ENCODE peak calls at places on chromosomes 4 and X, in four cellular contexts. I, M, F and X are unnamed samples.

GRCh38 chr4:16000708-16001483 is 37.9 kb upstream of the FGFBP2 start:
- DNase-seq in I (no peak), F (no peak), M (no peak), X (no peak)

GRCh38 chr4:25696409-25696808 is 40.8 kb downstream of the SLC34A2 start:
- DNase-seq in I (no peak), M (no peak), F (no peak), X (peak; percentile 74)

GRCh38 chr4:80173387-80173786 is 23.9 kb upstream of the PRDM8 start:
- DNase-seq in I (peak; percentile 84), M (no peak), F (no peak), X (no peak)

GRCh38 chr4:33883111-33883510 is 2361.2 kb downstream of the ARAP2 start:
- DNase-seq in M (no peak), I (no peak), F (no peak), X (no peak)

GRCh38 chr4:142900622-142901021 is 54.5 kb upstream of the INPP4B start:
- DNase-seq in I (no peak), M (no peak), F (no peak), X (no peak)

GRCh38 chrX:154458954-154459829 is 1.1 kb downstream of the PLXNA3 start:
- DNase-seq in F (no peak), M (peak; percentile 16), I (no peak), X (peak; percentile 49)

GRCh38 chr4:4860803-4861591 is 1.5 kb downstream of the MSX1 start:
- DNase-seq in F (no peak), I (no peak), M (peak; percentile 67), X (no peak)

GRCh38 chr4:95506264-95506663 is 42.5 kb downstream of the UNC5C start:
- DNase-seq in I (peak; percentile 94), F (no peak), M (no peak), X (no peak)

GRCh38 chrX:43269201-43269600 is 386.9 kb upstream of the MAOA start:
- DNase-seq in M (no peak), I (no peak), F (no peak), X (no peak)

GRCh38 chr4:139719381-139720101 is 53.9 kb downstream of the MGST2 start:
- DNase-seq in F (no peak), I (no peak), M (no peak), X (no peak)

GRCh38 chr4:140807491-140808257 is 51.5 kb upstream of the TBC1D9 start:
- DNase-seq in F (peak; percentile 71), I (peak; percentile 44), M (no peak), X (no peak)

GRCh38 chrX:121160987-121161386 is 113.6 kb downstream of the GLUD2 start:
- DNase-seq in I (peak; percentile 20), M (no peak), F (peak; percentile 31), X (no peak)

GRCh38 chrX:68995780-68996551 is 167.1 kb downstream of the EFNB1 start:
- DNase-seq in M (peak; percentile 73), F (no peak), I (peak; percentile 86), X (no peak)

GRCh38 chrX:9110808-9111207 is 76.9 kb upstream of the FAM9B start:
- DNase-seq in I (no peak), F (no peak), M (no peak), X (no peak)

GRCh38 chr4:23337292-23337691 is 552.6 kb downstream of the PPARGC1A start:
- DNase-seq in F (no peak), M (no peak), I (no peak), X (no peak)

GRCh38 chr4:76993787-76994641 is 44.5 kb downstream of the SEPTIN11 start:
- DNase-seq in I (no peak), F (peak; percentile 73), M (no peak), X (no peak)

GRCh38 chr4:15894393-15894792 is 44.1 kb downstream of the FGFBP1 start:
- DNase-seq in M (no peak), F (no peak), I (no peak), X (no peak)

GRCh38 chrX:141989802-141990201 is 86.1 kb downstream of the MAGEC1 start:
- DNase-seq in I (peak; percentile 44), M (no peak), F (no peak), X (no peak)

GRCh38 chr4:105196523-105197145 is 50.0 kb downstream of the TET2 start:
- DNase-seq in F (peak; percentile 35), I (no peak), M (no peak), X (no peak)

GRCh38 chr4:37599092-37599800 is 86.9 kb downstream of the RELL1 start:
- DNase-seq in F (no peak), M (no peak), I (no peak), X (no peak)

GRCh38 chr4:173001571-173001970 is 167.0 kb upstream of the GALNT7 start:
- DNase-seq in F (no peak), I (peak; percentile 89), M (no peak), X (no peak)

GRCh38 chr4:84803720-84804119 is 162.8 kb downstream of the WDFY3 start:
- DNase-seq in F (no peak), I (peak; percentile 33), M (no peak), X (no peak)

GRCh38 chr4:123652501-123652900 is 255.9 kb downstream of the SPRY1 start:
- DNase-seq in F (no peak), I (no peak), M (no peak), X (no peak)

GRCh38 chrX:39728025-39728424 is 369.7 kb downstream of the BCOR start:
- DNase-seq in F (no peak), M (no peak), I (no peak), X (no peak)

GRCh38 chrX:1182211-1182610 is 30.2 kb downstream of the CRLF2 start:
- DNase-seq in F (no peak), M (no peak), I (no peak), X (no peak)

GRCh38 chr4:6134612-6135220 is 65.6 kb downstream of the JAKMIP1 start:
- DNase-seq in I (no peak), M (no peak), F (peak; percentile 51), X (peak; percentile 68)

GRCh38 chr4:34422472-34422871 is 1821.8 kb downstream of the ARAP2 start:
- DNase-seq in M (no peak), I (no peak), F (no peak), X (no peak)

GRCh38 chr4:127055349-127055748 is 577.4 kb upstream of the INTU start:
- DNase-seq in M (no peak), I (peak; percentile 84), F (no peak), X (no peak)

DNA sequence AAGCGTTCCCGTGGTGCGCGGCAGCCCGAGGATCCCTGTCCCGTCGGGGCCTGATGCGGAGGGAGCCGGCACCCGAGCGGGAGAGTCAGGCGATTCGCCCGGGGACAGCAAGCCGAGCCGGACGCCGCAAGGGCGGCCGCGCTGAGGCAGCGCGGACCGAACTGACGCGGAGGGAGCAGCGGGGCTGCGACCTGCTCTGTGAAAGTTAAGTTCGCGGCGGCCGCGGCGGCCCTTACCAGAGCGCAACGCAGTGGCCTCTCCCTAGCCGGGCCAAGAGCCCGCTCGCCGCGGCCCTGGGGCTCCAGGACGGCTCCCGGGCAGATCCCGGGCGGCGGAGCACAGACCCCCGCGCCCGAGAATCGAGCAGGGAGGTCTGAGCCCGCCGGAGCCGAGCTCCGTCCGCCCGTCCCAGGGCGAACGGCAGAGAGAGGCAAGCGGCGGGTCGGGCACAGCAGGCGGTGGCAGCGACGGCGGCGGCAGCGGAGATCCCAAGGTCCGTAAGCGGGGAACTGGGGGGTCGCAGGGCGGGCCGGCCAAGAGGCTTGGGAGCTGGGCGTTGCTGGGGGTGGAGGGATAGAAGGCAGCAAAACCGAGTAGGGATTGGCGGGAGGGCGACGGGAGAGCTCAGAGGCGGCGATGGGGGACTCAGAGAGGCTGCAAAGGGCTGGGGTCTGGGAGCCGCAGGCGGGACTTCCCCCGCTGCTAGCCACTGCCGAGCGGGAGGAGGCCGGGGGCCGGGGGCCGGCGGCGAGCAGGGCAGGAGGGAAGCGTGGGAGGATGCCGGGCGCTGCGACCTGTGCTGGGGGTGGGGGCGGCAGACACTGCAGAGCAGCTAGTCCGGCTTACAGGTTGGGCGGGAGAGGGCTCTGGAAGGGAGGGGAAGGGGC is 1.0 kb downstream of the GPR50 start:
- DNase-seq in M (no peak), I (no peak), F (no peak), X (no peak)
- H3K4me3 ChIP-seq in M (no peak overlapping the region), I (no peak overlapping the region), F (no peak overlapping the region), X (no peak overlapping the region)

DNA sequence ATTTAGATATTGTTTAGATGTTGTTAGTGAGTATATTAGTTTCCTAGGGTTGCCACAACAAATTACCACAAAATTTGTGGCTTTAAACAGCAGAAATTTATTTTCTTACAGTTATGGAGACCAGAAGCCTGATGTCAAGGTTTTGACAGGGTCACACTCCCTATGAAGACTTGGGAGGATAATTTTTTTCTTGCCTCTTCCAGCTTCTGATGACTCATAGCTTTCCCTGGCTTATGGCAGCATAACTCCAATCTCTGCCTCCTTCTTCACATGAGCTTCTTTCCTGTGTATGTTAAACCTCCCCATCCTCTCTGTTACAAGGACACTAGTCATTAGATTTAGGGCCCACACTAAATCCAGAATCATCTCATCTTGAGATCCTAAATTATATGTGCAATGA is 20.9 kb upstream of the RAB40A start:
- DNase-seq in M (no peak), F (no peak), I (peak; percentile 31), X (no peak)
- H3K27ac ChIP-seq in M (no peak overlapping the region), F (no peak overlapping the region), I (no peak overlapping the region), X (no peak overlapping the region)

DNA sequence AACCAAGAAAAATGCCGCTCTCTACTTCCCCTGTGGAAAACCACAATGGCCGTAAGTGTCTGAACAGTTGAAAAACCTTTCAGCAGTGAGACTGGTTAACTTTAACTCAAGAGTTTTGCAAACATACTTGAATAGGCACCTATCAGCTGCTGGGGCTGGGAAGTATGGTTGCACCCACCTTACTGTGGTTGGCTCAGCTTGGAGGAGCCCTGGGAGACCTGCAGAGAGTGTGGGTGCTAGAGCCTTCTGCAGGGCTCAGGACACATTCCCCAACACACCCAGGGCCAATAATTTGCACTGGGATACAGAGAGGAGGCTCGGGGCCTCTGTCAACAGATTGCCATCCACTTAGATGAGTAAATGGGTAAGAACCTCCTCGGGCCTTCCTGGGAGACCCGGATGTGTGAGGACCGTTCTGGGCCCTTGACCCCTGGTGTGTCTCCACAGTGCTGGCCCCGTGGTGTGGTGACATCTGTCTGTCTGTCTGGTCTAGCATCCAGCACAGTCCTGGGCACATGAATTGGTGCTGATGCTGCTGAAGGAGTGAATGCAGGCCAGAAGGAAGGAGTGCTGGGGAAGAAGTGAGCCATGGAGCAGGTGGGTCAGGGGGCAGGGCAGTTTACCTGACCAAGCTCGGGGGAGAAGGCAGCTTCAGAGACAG is 46.5 kb downstream of the MAGEA1 start:
- DNase-seq in M (no peak), F (no peak), I (no peak), X (no peak)
- H3K4me3 ChIP-seq in M (no peak overlapping the region), F (no peak overlapping the region), I (no peak overlapping the region), X (no peak overlapping the region)

DNA sequence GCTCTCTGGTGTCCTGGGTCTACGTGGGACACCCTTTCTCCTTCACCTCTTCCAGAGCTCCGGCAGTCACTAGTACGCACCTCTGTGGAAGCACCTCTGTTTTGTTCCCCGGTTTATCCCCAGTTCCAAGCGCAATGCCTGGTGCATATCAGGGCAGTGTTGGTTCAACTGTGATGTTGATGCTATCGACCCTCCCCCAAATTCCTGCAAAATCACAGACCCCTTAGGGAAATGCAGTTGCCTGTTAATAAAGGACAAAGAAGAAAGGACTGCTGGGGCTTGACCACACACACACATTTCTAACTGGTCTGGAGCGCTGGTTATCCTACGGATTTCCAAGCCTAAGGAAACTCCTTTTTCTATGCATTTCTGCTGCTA is 513 bp upstream of the NMU start:
- DNase-seq in I (no peak), M (no peak), F (no peak), X (no peak)
- H3K27ac ChIP-seq in I (no peak overlapping the region), M (no peak overlapping the region), F (no peak overlapping the region), X (no peak overlapping the region)